ENCODE peak calls at places on chromosomes 11 and 22, in eight cellular contexts. One of them, this sample, is unnamed.
A peak's percentile ranks its signal among the peaks of the same experiment; 100 is the strongest.

GRCh38 chr22:43300891-43301676 is 42.1 kb downstream of the SCUBE1 start:
- DNase-seq in HepG2: no peak
- DNase-seq in neural progenitor cell: no peak
- DNase-seq in GM23338: no peak
- DNase-seq in osteoblast: no peak
- DNase-seq in K562: no peak
- DNase-seq in astrocyte: no peak
- DNase-seq in endothelial cell of umbilical vein: no peak
- DNase-seq in this sample: no peak

GRCh38 chr11:65491614-65492386 is 7.0 kb upstream of the MALAT1 start:
- DNase-seq in HepG2: no peak
- DNase-seq in neural progenitor cell: peak; percentile 86
- DNase-seq in GM23338: peak; percentile 79
- DNase-seq in osteoblast: peak; percentile 82
- DNase-seq in K562: peak; percentile 66
- DNase-seq in astrocyte: peak; percentile 99
- DNase-seq in endothelial cell of umbilical vein: peak; percentile 89
- DNase-seq in this sample: peak; percentile 88

GRCh38 chr11:117528061-117528780 is 200.6 kb downstream of the CEP164 start:
- DNase-seq in HepG2: no peak
- DNase-seq in neural progenitor cell: no peak
- DNase-seq in GM23338: no peak
- DNase-seq in osteoblast: peak; percentile 68
- DNase-seq in K562: no peak
- DNase-seq in astrocyte: peak; percentile 4
- DNase-seq in endothelial cell of umbilical vein: no peak
- DNase-seq in this sample: no peak

GRCh38 chr11:104531075-104531474 is 367.1 kb upstream of the PDGFD start:
- DNase-seq in HepG2: peak; percentile 0
- DNase-seq in neural progenitor cell: peak; percentile 28
- DNase-seq in GM23338: peak; percentile 68
- DNase-seq in osteoblast: no peak
- DNase-seq in K562: no peak
- DNase-seq in astrocyte: no peak
- DNase-seq in endothelial cell of umbilical vein: peak; percentile 15
- DNase-seq in this sample: peak; percentile 3

GRCh38 chr11:88344869-88345268 is 7.3 kb upstream of the CTSC start:
- DNase-seq in HepG2: no peak
- DNase-seq in neural progenitor cell: no peak
- DNase-seq in GM23338: no peak
- DNase-seq in osteoblast: no peak
- DNase-seq in K562: no peak
- DNase-seq in astrocyte: no peak
- DNase-seq in endothelial cell of umbilical vein: no peak
- DNase-seq in this sample: no peak

GRCh38 chr22:49417326-49417725 is 410.3 kb downstream of the BRD1 start:
- DNase-seq in HepG2: no peak
- DNase-seq in neural progenitor cell: no peak
- DNase-seq in GM23338: no peak
- DNase-seq in osteoblast: no peak
- DNase-seq in K562: no peak
- DNase-seq in astrocyte: no peak
- DNase-seq in endothelial cell of umbilical vein: no peak
- DNase-seq in this sample: no peak

GRCh38 chr22:17853066-17853465 is 78.8 kb upstream of the BID start:
- DNase-seq in HepG2: no peak
- DNase-seq in neural progenitor cell: no peak
- DNase-seq in GM23338: no peak
- DNase-seq in osteoblast: no peak
- DNase-seq in K562: no peak
- DNase-seq in astrocyte: no peak
- DNase-seq in endothelial cell of umbilical vein: no peak
- DNase-seq in this sample: no peak

GRCh38 chr11:13098067-13098466 is 89.0 kb downstream of the RASSF10 start:
- DNase-seq in HepG2: peak; percentile 42
- DNase-seq in neural progenitor cell: peak; percentile 75
- DNase-seq in GM23338: no peak
- DNase-seq in osteoblast: no peak
- DNase-seq in K562: no peak
- DNase-seq in astrocyte: no peak
- DNase-seq in endothelial cell of umbilical vein: no peak
- DNase-seq in this sample: peak; percentile 99

GRCh38 chr22:36541831-36542391 is 12.9 kb upstream of the EIF3D start:
- DNase-seq in HepG2: no peak
- DNase-seq in neural progenitor cell: no peak
- DNase-seq in GM23338: no peak
- DNase-seq in osteoblast: peak; percentile 86
- DNase-seq in K562: no peak
- DNase-seq in astrocyte: peak; percentile 95
- DNase-seq in endothelial cell of umbilical vein: peak; percentile 67
- DNase-seq in this sample: peak; percentile 93

GRCh38 chr11:44223261-44223660 is 86.7 kb downstream of the ALX4 start:
- DNase-seq in HepG2: no peak
- DNase-seq in neural progenitor cell: no peak
- DNase-seq in GM23338: no peak
- DNase-seq in osteoblast: no peak
- DNase-seq in K562: no peak
- DNase-seq in astrocyte: peak; percentile 47
- DNase-seq in endothelial cell of umbilical vein: no peak
- DNase-seq in this sample: no peak

GRCh38 chr11:126114486-126115252 is 52.0 kb upstream of the CDON start:
- DNase-seq in HepG2: no peak
- DNase-seq in neural progenitor cell: no peak
- DNase-seq in GM23338: no peak
- DNase-seq in osteoblast: no peak
- DNase-seq in K562: no peak
- DNase-seq in astrocyte: no peak
- DNase-seq in endothelial cell of umbilical vein: no peak
- DNase-seq in this sample: no peak

GRCh38 chr11:77071671-77072605 is 5.2 kb downstream of the CAPN5 start:
- DNase-seq in HepG2: no peak
- DNase-seq in neural progenitor cell: no peak
- DNase-seq in GM23338: no peak
- DNase-seq in osteoblast: peak; percentile 88
- DNase-seq in K562: no peak
- DNase-seq in astrocyte: no peak
- DNase-seq in endothelial cell of umbilical vein: peak; percentile 26
- DNase-seq in this sample: no peak

GRCh38 chr11:60756307-60757032 is at the start of gene MS4A15:
- DNase-seq in HepG2: peak; percentile 36
- DNase-seq in neural progenitor cell: peak; percentile 55
- DNase-seq in GM23338: peak; percentile 90
- DNase-seq in osteoblast: no peak
- DNase-seq in K562: peak; percentile 57
- DNase-seq in astrocyte: no peak
- DNase-seq in endothelial cell of umbilical vein: peak; percentile 28
- DNase-seq in this sample: peak; percentile 36

GRCh38 chr11:2343502-2343901 is 33.6 kb upstream of the CD81 start:
- DNase-seq in HepG2: no peak
- DNase-seq in neural progenitor cell: no peak
- DNase-seq in GM23338: no peak
- DNase-seq in osteoblast: no peak
- DNase-seq in K562: no peak
- DNase-seq in astrocyte: no peak
- DNase-seq in endothelial cell of umbilical vein: no peak
- DNase-seq in this sample: no peak

GRCh38 chr11:103091024-103091423 is 936 bp downstream of the DCUN1D5 start:
- DNase-seq in HepG2: peak; percentile 12
- DNase-seq in neural progenitor cell: peak; percentile 16
- DNase-seq in GM23338: peak; percentile 61
- DNase-seq in osteoblast: peak; percentile 69
- DNase-seq in K562: no peak
- DNase-seq in astrocyte: peak; percentile 12
- DNase-seq in endothelial cell of umbilical vein: peak; percentile 29
- DNase-seq in this sample: peak; percentile 26

GRCh38 chr11:72704783-72705287 is 30.6 kb upstream of the PDE2A start:
- DNase-seq in HepG2: no peak
- DNase-seq in neural progenitor cell: no peak
- DNase-seq in GM23338: no peak
- DNase-seq in osteoblast: no peak
- DNase-seq in K562: no peak
- DNase-seq in astrocyte: no peak
- DNase-seq in endothelial cell of umbilical vein: no peak
- DNase-seq in this sample: no peak

GRCh38 chr11:72705442-72706365 is 31.5 kb upstream of the PDE2A start:
- DNase-seq in HepG2: no peak
- DNase-seq in neural progenitor cell: peak; percentile 88
- DNase-seq in GM23338: peak; percentile 51
- DNase-seq in osteoblast: no peak
- DNase-seq in K562: no peak
- DNase-seq in astrocyte: no peak
- DNase-seq in endothelial cell of umbilical vein: no peak
- DNase-seq in this sample: no peak

GRCh38 chr11:72704028-72704782 is 30.0 kb upstream of the PDE2A start:
- DNase-seq in HepG2: no peak
- DNase-seq in neural progenitor cell: no peak
- DNase-seq in GM23338: no peak
- DNase-seq in osteoblast: no peak
- DNase-seq in K562: no peak
- DNase-seq in astrocyte: no peak
- DNase-seq in endothelial cell of umbilical vein: no peak
- DNase-seq in this sample: no peak

GRCh38 chr11:72707032-72707431 is 32.8 kb upstream of the PDE2A start:
- DNase-seq in HepG2: no peak
- DNase-seq in neural progenitor cell: no peak
- DNase-seq in GM23338: no peak
- DNase-seq in osteoblast: no peak
- DNase-seq in K562: no peak
- DNase-seq in astrocyte: no peak
- DNase-seq in endothelial cell of umbilical vein: no peak
- DNase-seq in this sample: no peak

DNA sequence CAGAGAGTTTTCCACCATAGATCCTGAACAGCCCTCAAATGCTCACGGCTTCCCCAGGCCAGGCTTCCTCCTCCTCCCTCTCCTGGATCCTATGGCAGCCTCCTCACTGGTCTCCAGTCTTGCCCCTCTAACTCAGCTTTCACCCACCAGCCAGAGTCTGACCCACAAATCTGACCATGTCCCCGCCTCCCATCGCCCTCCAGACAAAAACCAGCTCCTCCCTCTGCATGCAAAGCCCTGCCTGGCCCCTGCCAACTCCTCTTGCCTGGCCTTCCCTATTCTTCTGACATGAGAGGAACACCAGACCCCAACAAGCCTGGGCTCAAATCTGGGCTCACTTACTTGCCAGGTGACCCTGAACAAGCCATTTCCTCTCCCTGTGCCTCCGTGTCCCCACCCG is 32.4 kb upstream of the PDE2A start:
- DNase-seq in HepG2: no peak
- DNase-seq in neural progenitor cell: no peak
- DNase-seq in GM23338: no peak
- DNase-seq in osteoblast: peak; percentile 65
- DNase-seq in K562: no peak
- DNase-seq in astrocyte: no peak
- DNase-seq in endothelial cell of umbilical vein: no peak
- DNase-seq in this sample: no peak
- H2AFZ ChIP-seq in HepG2: no peak overlapping the region
- H2AFZ ChIP-seq in neural progenitor cell: no peak overlapping the region
- H2AFZ ChIP-seq in GM23338: no peak overlapping the region
- H2AFZ ChIP-seq in osteoblast: no peak overlapping the region
- H2AFZ ChIP-seq in K562: no peak overlapping the region
- H2AFZ ChIP-seq in astrocyte: no peak overlapping the region
- H2AFZ ChIP-seq in endothelial cell of umbilical vein: no peak overlapping the region
- H2AFZ ChIP-seq in this sample: no peak overlapping the region

GRCh38 chr22:31899661-31900060 is 44.7 kb upstream of the YWHAH start:
- DNase-seq in HepG2: no peak
- DNase-seq in neural progenitor cell: no peak
- DNase-seq in GM23338: no peak
- DNase-seq in osteoblast: no peak
- DNase-seq in K562: no peak
- DNase-seq in astrocyte: no peak
- DNase-seq in endothelial cell of umbilical vein: no peak
- DNase-seq in this sample: no peak

GRCh38 chr22:31898911-31899310 is 45.4 kb upstream of the YWHAH start:
- DNase-seq in HepG2: no peak
- DNase-seq in neural progenitor cell: peak; percentile 50
- DNase-seq in GM23338: peak; percentile 48
- DNase-seq in osteoblast: no peak
- DNase-seq in K562: no peak
- DNase-seq in astrocyte: no peak
- DNase-seq in endothelial cell of umbilical vein: no peak
- DNase-seq in this sample: no peak

GRCh38 chr22:31897842-31898241 is 46.5 kb upstream of the YWHAH start:
- DNase-seq in HepG2: no peak
- DNase-seq in neural progenitor cell: no peak
- DNase-seq in GM23338: peak; percentile 32
- DNase-seq in osteoblast: no peak
- DNase-seq in K562: no peak
- DNase-seq in astrocyte: no peak
- DNase-seq in endothelial cell of umbilical vein: peak; percentile 15
- DNase-seq in this sample: no peak

GRCh38 chr22:31898406-31898805 is 45.9 kb upstream of the YWHAH start:
- DNase-seq in HepG2: no peak
- DNase-seq in neural progenitor cell: no peak
- DNase-seq in GM23338: no peak
- DNase-seq in osteoblast: peak; percentile 54
- DNase-seq in K562: no peak
- DNase-seq in astrocyte: no peak
- DNase-seq in endothelial cell of umbilical vein: no peak
- DNase-seq in this sample: no peak

GRCh38 chr22:31901388-31902137 is 42.8 kb upstream of the YWHAH start:
- DNase-seq in HepG2: no peak
- DNase-seq in neural progenitor cell: no peak
- DNase-seq in GM23338: no peak
- DNase-seq in osteoblast: peak; percentile 42
- DNase-seq in K562: peak; percentile 51
- DNase-seq in astrocyte: no peak
- DNase-seq in endothelial cell of umbilical vein: peak; percentile 83
- DNase-seq in this sample: no peak
- H3K36me3 ChIP-seq in HepG2: peaks cover 1% of the 10 kb centered on the region
- H3K36me3 ChIP-seq in neural progenitor cell: no peaks in the 10 kb centered on the region
- H3K36me3 ChIP-seq in GM23338: no peaks in the 10 kb centered on the region
- H3K36me3 ChIP-seq in osteoblast: peaks cover 5% of the 10 kb centered on the region
- H3K36me3 ChIP-seq in K562: peaks cover 24% of the 10 kb centered on the region
- H3K36me3 ChIP-seq in astrocyte: peaks cover 3% of the 10 kb centered on the region
- H3K36me3 ChIP-seq in endothelial cell of umbilical vein: no peaks in the 10 kb centered on the region
- H3K36me3 ChIP-seq in this sample: peaks cover 2% of the 10 kb centered on the region

DNA sequence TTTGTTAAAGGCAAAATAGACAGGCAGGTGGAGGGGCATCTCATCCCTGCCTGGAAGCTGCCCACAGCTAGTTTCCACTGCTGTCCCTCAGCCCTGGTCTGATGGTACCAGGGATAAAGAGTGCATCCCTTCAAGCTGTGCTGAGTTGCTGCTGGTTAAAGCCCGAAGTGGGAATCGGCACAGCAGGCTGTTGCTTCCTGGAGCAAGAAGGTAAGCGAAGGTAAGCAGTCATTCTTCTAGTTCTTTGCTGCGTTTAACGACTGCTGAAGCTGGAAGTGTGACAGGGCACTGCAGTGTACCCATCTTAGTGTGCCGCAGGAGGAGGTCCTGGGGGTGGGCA is 190.3 kb upstream of the E2F8 start:
- DNase-seq in HepG2: no peak
- DNase-seq in neural progenitor cell: no peak
- DNase-seq in GM23338: peak; percentile 9
- DNase-seq in osteoblast: no peak
- DNase-seq in K562: no peak
- DNase-seq in astrocyte: no peak
- DNase-seq in endothelial cell of umbilical vein: no peak
- DNase-seq in this sample: no peak
- H2AFZ ChIP-seq in HepG2: no peak overlapping the region
- H2AFZ ChIP-seq in neural progenitor cell: no peak overlapping the region
- H2AFZ ChIP-seq in GM23338: peak overlapping the region; percentile 72
- H2AFZ ChIP-seq in osteoblast: no peak overlapping the region
- H2AFZ ChIP-seq in K562: no peak overlapping the region
- H2AFZ ChIP-seq in astrocyte: no peak overlapping the region
- H2AFZ ChIP-seq in endothelial cell of umbilical vein: no peak overlapping the region
- H2AFZ ChIP-seq in this sample: no peak overlapping the region

GRCh38 chr11:84425704-84426103 is 1139.5 kb upstream of the CCDC90B start:
- DNase-seq in HepG2: no peak
- DNase-seq in neural progenitor cell: no peak
- DNase-seq in GM23338: no peak
- DNase-seq in osteoblast: no peak
- DNase-seq in K562: no peak
- DNase-seq in astrocyte: no peak
- DNase-seq in endothelial cell of umbilical vein: no peak
- DNase-seq in this sample: no peak
- H3K36me3 ChIP-seq in HepG2: no peaks in the 10 kb centered on the region
- H3K36me3 ChIP-seq in neural progenitor cell: no peaks in the 10 kb centered on the region
- H3K36me3 ChIP-seq in GM23338: no peaks in the 10 kb centered on the region
- H3K36me3 ChIP-seq in osteoblast: no peaks in the 10 kb centered on the region
- H3K36me3 ChIP-seq in K562: no peaks in the 10 kb centered on the region
- H3K36me3 ChIP-seq in astrocyte: no peaks in the 10 kb centered on the region
- H3K36me3 ChIP-seq in endothelial cell of umbilical vein: no peaks in the 10 kb centered on the region
- H3K36me3 ChIP-seq in this sample: no peaks in the 10 kb centered on the region